ENCODE peak calls at places on chromosome 2, in four cellular contexts. P is stimulated activated CD4-positive, alpha-beta T cell treated with anti-CD3 and anti-CD28 coated beads, Interleukin-15, amount 100 ng/mL, for 24 hours; T is astrocyte of the spinal cord; L is BE2C. O is an unnamed sample.

GRCh38 chr2:172083725-172084483 is 1.4 kb upstream of the DLX1 start:
- DNase-seq in L (no peak), T (no peak), P (peak; percentile 24), O (peak; percentile 22)

GRCh38 chr2:238926761-238927611 is 79.1 kb downstream of the TWIST2 start:
- DNase-seq in T (no peak), P (no peak), L (no peak), O (no peak)

GRCh38 chr2:236941551-236941950 is 144.1 kb upstream of the COPS8 start:
- DNase-seq in L (no peak), P (no peak), T (no peak), O (no peak)

GRCh38 chr2:74515271-74516069 is 1.2 kb downstream of the TLX2 start:
- DNase-seq in T (no peak), L (no peak), P (peak; percentile 37), O (peak; percentile 85)

GRCh38 chr2:128313076-128313836 is 5.4 kb downstream of the HS6ST1 start:
- DNase-seq in T (no peak), P (peak; percentile 41), L (peak; percentile 39), O (peak; percentile 77)

GRCh38 chr2:240220371-240220770 is 79.9 kb upstream of the OTOS start:
- DNase-seq in T (no peak), P (no peak), L (no peak), O (no peak)

GRCh38 chr2:146634256-146635068 is 1210.4 kb upstream of the ACVR2A start:
- DNase-seq in P (no peak), L (no peak), T (peak; percentile 80), O (no peak)

GRCh38 chr2:109457366-109457765 is 156.4 kb downstream of the SEPTIN10 start:
- DNase-seq in L (no peak), P (no peak), T (no peak), O (no peak)

GRCh38 chr2:3445891-3446290 is 66.4 kb downstream of the TRAPPC12 start:
- DNase-seq in T (no peak), P (no peak), L (no peak), O (no peak)

GRCh38 chr2:235055891-235056516 is 104.2 kb downstream of the SH3BP4 start:
- DNase-seq in P (no peak), T (no peak), L (peak; percentile 43), O (peak; percentile 90)

GRCh38 chr2:159410276-159410675 is 123.8 kb upstream of the WDSUB1 start:
- DNase-seq in P (peak; percentile 3), T (no peak), L (no peak), O (no peak)

GRCh38 chr2:8511868-8512612 is 169.8 kb upstream of the ID2 start:
- DNase-seq in T (peak; percentile 72), L (no peak), P (no peak), O (no peak)

GRCh38 chr2:20609349-20609994 is 41.4 kb downstream of the HS1BP3 start:
- DNase-seq in L (peak; percentile 68), P (no peak), T (peak; percentile 72), O (no peak)

GRCh38 chr2:121839584-121839983 is 84.1 kb downstream of the TSN start:
- DNase-seq in L (no peak), T (no peak), P (no peak), O (no peak)

GRCh38 chr2:107362973-107363372 is 463.7 kb upstream of the RGPD4 start:
- DNase-seq in T (no peak), P (no peak), L (no peak), O (no peak)

GRCh38 chr2:96116424-96116878 is at the start of gene ADRA2B:
- DNase-seq in T (peak; percentile 3), P (peak; percentile 88), L (peak; percentile 28), O (peak; percentile 99)

GRCh38 chr2:170926743-170927297 is 2.2 kb upstream of the GORASP2 start:
- DNase-seq in T (no peak), L (no peak), P (no peak), O (no peak)

GRCh38 chr2:213199871-213200270 is 48.5 kb upstream of the IKZF2 start:
- DNase-seq in T (peak; percentile 45), L (no peak), P (no peak), O (no peak)

GRCh38 chr2:133787207-133787606 is 218.9 kb upstream of the NCKAP5 start:
- DNase-seq in T (no peak), L (no peak), P (no peak), O (no peak)

GRCh38 chr2:106183093-106183837 is 10.8 kb downstream of the UXS1 start:
- DNase-seq in L (no peak), T (peak; percentile 73), P (no peak), O (no peak)

GRCh38 chr2:235088608-235089020 is 136.8 kb downstream of the SH3BP4 start:
- DNase-seq in T (no peak), L (no peak), P (no peak), O (no peak)

GRCh38 chr2:168626096-168626495 is 170.0 kb downstream of the CERS6 start:
- DNase-seq in T (no peak), L (no peak), P (no peak), O (no peak)

O was measured in H7.